ENCODE peak calls at places on chromosomes 7 and 10, in six cellular contexts. Z is IMR-90, P is body of pancreas, J is GM12865, H is HFF-Myc, T is neural progenitor cell. D is an unnamed sample.

GRCh38 chr7:25801214-25801613 is 350.8 kb upstream of the NFE2L3 start:
- DNase-seq in Z (no peak), P (no peak), J (no peak), H (no peak), T (no peak), D (no peak)

GRCh38 chr10:22599048-22599561 is 115.3 kb downstream of the PIP4K2A start:
- DNase-seq in Z (peak), P (no peak), J (peak), H (peak), T (no peak), D (no peak)

GRCh38 chr7:5633161-5634106 is 148.0 kb downstream of the RNF216 start:
- DNase-seq in Z (no peak), P (no peak), J (no peak), H (no peak), T (peak), D (no peak)

GRCh38 chr10:89352039-89352597 is 24.3 kb downstream of the IFIT3 start:
- DNase-seq in Z (peak), P (peak), J (peak), H (peak), T (no peak), D (peak)

GRCh38 chr7:71695189-71695588 is 563.2 kb downstream of the GALNT17 start:
- DNase-seq in Z (no peak), P (no peak), J (no peak), H (no peak), T (no peak), D (no peak)

GRCh38 chr7:20362574-20363253 is 32.0 kb downstream of the ITGB8 start:
- DNase-seq in Z (no peak), P (no peak), J (no peak), H (no peak), T (no peak), D (no peak)

GRCh38 chr7:138881578-138882188 is 83.7 kb upstream of the ATP6V0A4 start:
- DNase-seq in Z (no peak), P (no peak), J (no peak), H (no peak), T (no peak), D (no peak)

GRCh38 chr7:128032605-128033235 is 1.5 kb upstream of the LRRC4 start:
- DNase-seq in Z (peak), P (no peak), J (no peak), H (no peak), T (no peak), D (peak)

GRCh38 chr10:110214380-110214826 is 7.0 kb downstream of the MXI1 start:
- DNase-seq in Z (peak), P (no peak), J (peak), H (no peak), T (no peak), D (no peak)

GRCh38 chr10:119776536-119776935 is 50.7 kb downstream of the INPP5F start:
- DNase-seq in Z (peak), P (no peak), J (no peak), H (no peak), T (no peak), D (no peak)

GRCh38 chr10:111410740-111411139 is 333.9 kb downstream of the ADRA2A start:
- DNase-seq in Z (no peak), P (no peak), J (no peak), H (no peak), T (no peak), D (no peak)

GRCh38 chr10:86644412-86645110 is 9.8 kb upstream of the OPN4 start:
- DNase-seq in Z (peak), P (no peak), J (peak), H (no peak), T (no peak), D (no peak)

GRCh38 chr10:34297551-34298370 is 517.3 kb downstream of the PARD3 start:
- DNase-seq in Z (peak), P (no peak), J (no peak), H (no peak), T (no peak), D (no peak)

GRCh38 chr10:42637648-42638052 is 720 bp downstream of the ZNF33B start:
- DNase-seq in Z (no peak), P (peak), J (no peak), H (no peak), T (no peak), D (no peak)

DNA sequence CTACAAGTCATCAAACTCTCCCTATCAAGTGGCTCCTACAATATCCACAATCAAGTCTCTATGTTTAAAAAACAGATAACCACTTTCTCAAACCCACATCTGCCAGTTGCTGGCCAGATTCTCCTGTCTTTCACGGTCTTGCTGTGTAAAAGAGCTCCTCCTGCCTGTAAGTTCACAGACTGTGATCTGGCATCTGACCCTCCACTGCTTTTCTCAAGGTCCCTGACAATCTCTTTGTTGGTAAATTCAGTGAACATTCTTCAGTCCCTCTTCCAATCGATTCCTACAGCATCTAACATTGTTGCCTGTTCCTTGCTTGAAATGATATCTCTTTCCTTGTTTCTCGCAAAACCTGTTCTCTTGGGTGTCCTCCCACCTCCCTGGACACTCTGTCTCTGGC is 18.5 kb upstream of the LMOD2 start:
- DNase-seq in Z (no peak), P (no peak), J (no peak), H (no peak), T (no peak), D (no peak)
- TF ChIP-seq CTCF in Z (no peak), P (no peak), J (no peak), H (no peak), T (no peak), D (no peak)

DNA sequence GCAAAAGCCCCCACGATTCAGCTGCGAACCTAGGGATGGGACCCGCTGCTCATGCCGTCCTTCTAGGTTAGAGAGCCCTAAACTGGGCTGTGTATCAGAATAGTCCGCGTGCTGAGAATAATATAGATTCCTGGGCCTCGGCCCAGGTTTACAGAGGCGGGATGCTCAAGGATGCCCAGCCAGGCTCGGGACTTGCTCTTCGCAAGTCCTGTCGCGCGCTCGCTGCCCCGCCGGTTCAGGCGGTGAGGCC is 266 bp upstream of the STMP1 start:
- DNase-seq in Z (no peak), P (no peak), J (no peak), H (no peak), T (no peak), D (no peak)
- TF ChIP-seq CTCF in Z (no peak), P (no peak), J (no peak), H (no peak), T (no peak), D (no peak)

GRCh38 chr10:47237316-47238260 is 62.4 kb upstream of the GDF10 start:
- DNase-seq in Z (no peak), P (no peak), J (no peak), H (no peak), T (no peak), D (peak)
- TF ChIP-seq CTCF in Z (no peak), P (no peak), J (peak), H (peak), T (peak), D (no peak)

GRCh38 chr7:34365011-34365410 is 293.0 kb upstream of the NPSR1 start:
- DNase-seq in Z (no peak), P (no peak), J (no peak), H (no peak), T (no peak), D (no peak)
- TF ChIP-seq CTCF in Z (no peak), P (no peak), J (no peak), H (no peak), T (no peak), D (no peak)